ENCODE peak calls at places on chromosome 3, in nine cellular contexts. K is breast epithelium; D is WERI-Rb-1; V is neuronal stem cell; I is CD8-positive, alpha-beta memory T cell; Y is kidney epithelial cell; B is PC-9; H is GM12878; W is heart left ventricle. L is an unnamed sample.

GRCh38 chr3:175655366-175655765 is 796.2 kb downstream of the NAALADL2 start:
- DNase-seq in W (no peak), D (no peak), V (no peak), B (no peak), H (no peak), I (no peak), K (no peak), Y (no peak), L (peak; percentile 34)

GRCh38 chr3:46970391-46971091 is 6.0 kb downstream of the CCDC12 start:
- DNase-seq in D (no peak), W (peak; percentile 55), B (no peak), I (no peak), H (no peak), K (no peak), V (no peak), Y (peak; percentile 48), L (no peak)

GRCh38 chr3:175270199-175270837 is 411.2 kb downstream of the NAALADL2 start:
- DNase-seq in W (no peak), D (no peak), B (no peak), H (no peak), Y (no peak), V (no peak), K (no peak), I (no peak), L (peak; percentile 82)

GRCh38 chr3:86793786-86794185 is 197.2 kb downstream of the VGLL3 start:
- DNase-seq in Y (peak; percentile 92), I (no peak), H (no peak), D (no peak), B (peak; percentile 79), W (no peak), V (no peak), K (peak; percentile 32), L (peak; percentile 92)

GRCh38 chr3:171828852-171829770 is 14.0 kb upstream of the TMEM212 start:
- DNase-seq in B (peak; percentile 1), W (no peak), D (no peak), H (no peak), I (no peak), V (no peak), Y (no peak), K (no peak), L (peak; percentile 48)

GRCh38 chr3:29285356-29286070 is 4.6 kb downstream of the RBMS3 start:
- DNase-seq in Y (no peak), K (no peak), H (no peak), I (no peak), B (no peak), W (no peak), V (no peak), D (no peak), L (peak; percentile 54)

GRCh38 chr3:138137901-138138300 is 5.7 kb upstream of the A4GNT start:
- DNase-seq in H (no peak), V (no peak), D (no peak), K (no peak), B (no peak), Y (no peak), I (no peak), W (no peak), L (no peak)

GRCh38 chr3:16124636-16125035 is 49.8 kb upstream of the GALNT15 start:
- DNase-seq in I (no peak), W (no peak), Y (peak; percentile 77), H (no peak), K (no peak), B (peak; percentile 52), V (no peak), D (no peak), L (peak; percentile 73)

GRCh38 chr3:177777699-177778098 is 580.4 kb upstream of the TBL1XR1 start:
- DNase-seq in W (peak; percentile 25), B (peak; percentile 28), D (peak; percentile 72), Y (no peak), K (no peak), V (peak; percentile 15), I (no peak), H (peak; percentile 20), L (no peak)

GRCh38 chr3:78754066-78754743 is 1013.6 kb downstream of the ROBO1 start:
- DNase-seq in Y (no peak), K (no peak), V (no peak), W (no peak), B (peak; percentile 87), D (no peak), I (no peak), H (no peak), L (peak; percentile 70)

GRCh38 chr3:13451301-13451673 is 28.8 kb upstream of the HDAC11 start:
- DNase-seq in W (no peak), D (peak; percentile 57), H (no peak), V (no peak), B (peak; percentile 62), Y (no peak), K (no peak), I (peak; percentile 22), L (no peak)

GRCh38 chr3:119350114-119350513 is 55.9 kb downstream of the ARHGAP31 start:
- DNase-seq in I (no peak), W (peak; percentile 68), Y (no peak), H (no peak), K (no peak), D (no peak), B (no peak), V (peak; percentile 44), L (no peak)

GRCh38 chr3:152235709-152236298 is 32.9 kb upstream of the MBNL1 start:
- DNase-seq in V (no peak), K (no peak), D (peak; percentile 7), H (no peak), W (no peak), I (no peak), Y (peak; percentile 31), B (peak; percentile 45), L (peak; percentile 39)

GRCh38 chr3:96931491-96931890 is 117.1 kb downstream of the EPHA6 start:
- DNase-seq in V (no peak), W (no peak), K (no peak), D (no peak), Y (no peak), B (no peak), I (no peak), H (no peak), L (no peak)

GRCh38 chr3:177753498-177754155 is 556.3 kb upstream of the TBL1XR1 start:
- DNase-seq in H (no peak), I (no peak), K (no peak), D (no peak), W (peak; percentile 73), V (no peak), B (no peak), Y (no peak), L (no peak)

GRCh38 chr3:158074591-158074990 is 31.6 kb downstream of the SHOX2 start:
- DNase-seq in V (no peak), Y (no peak), B (no peak), D (no peak), K (no peak), W (no peak), H (no peak), I (no peak), L (peak; percentile 24)

GRCh38 chr3:122169911-122170310 is 13.6 kb upstream of the CASR start:
- DNase-seq in D (no peak), B (peak; percentile 40), K (no peak), V (no peak), Y (no peak), W (no peak), H (no peak), I (no peak), L (no peak)

GRCh38 chr3:181567446-181568075 is 144.2 kb upstream of the SOX2 start:
- DNase-seq in D (no peak), B (no peak), Y (no peak), I (no peak), V (no peak), W (no peak), K (no peak), H (no peak), L (no peak)

GRCh38 chr3:154301556-154301955 is 22.7 kb downstream of the DHX36 start:
- DNase-seq in D (no peak), B (no peak), W (no peak), Y (no peak), H (no peak), V (no peak), I (no peak), K (no peak), L (no peak)

GRCh38 chr3:154307363-154307762 is 16.9 kb downstream of the DHX36 start:
- DNase-seq in V (no peak), D (no peak), Y (no peak), W (no peak), H (no peak), K (no peak), B (no peak), I (no peak), L (no peak)

GRCh38 chr3:154304116-154304786 is 20.0 kb downstream of the DHX36 start:
- DNase-seq in K (no peak), Y (no peak), V (no peak), B (no peak), I (no peak), D (no peak), H (no peak), W (no peak), L (peak; percentile 20)

GRCh38 chr3:154310840-154311239 is 13.4 kb downstream of the DHX36 start:
- DNase-seq in Y (no peak), B (no peak), V (no peak), K (no peak), I (no peak), W (no peak), D (no peak), H (no peak), L (peak; percentile 34)

GRCh38 chr3:154304936-154305335 is 19.4 kb downstream of the DHX36 start:
- DNase-seq in W (no peak), B (no peak), I (no peak), Y (no peak), D (no peak), K (no peak), H (no peak), V (no peak), L (no peak)
- H3K36me3 ChIP-seq in W (peaks cover 97% of the 10 kb centered on the region), B (peaks cover 65% of the 10 kb centered on the region), I (peaks cover 48% of the 10 kb centered on the region), Y (peaks cover 1% of the 10 kb centered on the region), D (peaks cover 92% of the 10 kb centered on the region), K (peaks cover 10% of the 10 kb centered on the region), H (peaks cover 10% of the 10 kb centered on the region), V (peaks cover 100% of the 10 kb centered on the region), L (peaks cover 89% of the 10 kb centered on the region)

GRCh38 chr3:27720899-27721716 is 1.0 kb downstream of the EOMES start:
- DNase-seq in B (no peak), K (no peak), D (no peak), H (no peak), I (no peak), V (no peak), W (no peak), Y (no peak), L (no peak)
- H3K27me3 ChIP-seq in B (no peaks in the 10 kb centered on the region), K (peaks cover 72% of the 10 kb centered on the region), D (peaks cover 89% of the 10 kb centered on the region), H (peaks cover 2% of the 10 kb centered on the region), I (peaks cover 19% of the 10 kb centered on the region), V (peaks cover 47% of the 10 kb centered on the region), W (peaks cover 93% of the 10 kb centered on the region), Y (peaks cover 80% of the 10 kb centered on the region), L (peaks cover 53% of the 10 kb centered on the region)

GRCh38 chr3:45960289-45960688 is 17.0 kb downstream of the CXCR6 start:
- DNase-seq in B (no peak), I (no peak), D (no peak), Y (no peak), W (no peak), K (no peak), V (no peak), H (no peak), L (no peak)
- H3K36me3 ChIP-seq in B (no peaks in the 10 kb centered on the region), I (peaks cover 86% of the 10 kb centered on the region), D (peaks cover 98% of the 10 kb centered on the region), Y (peaks cover 4% of the 10 kb centered on the region), W (peaks cover 100% of the 10 kb centered on the region), K (peaks cover 13% of the 10 kb centered on the region), V (peaks cover 96% of the 10 kb centered on the region), H (peaks cover 21% of the 10 kb centered on the region), L (peaks cover 84% of the 10 kb centered on the region)

DNA sequence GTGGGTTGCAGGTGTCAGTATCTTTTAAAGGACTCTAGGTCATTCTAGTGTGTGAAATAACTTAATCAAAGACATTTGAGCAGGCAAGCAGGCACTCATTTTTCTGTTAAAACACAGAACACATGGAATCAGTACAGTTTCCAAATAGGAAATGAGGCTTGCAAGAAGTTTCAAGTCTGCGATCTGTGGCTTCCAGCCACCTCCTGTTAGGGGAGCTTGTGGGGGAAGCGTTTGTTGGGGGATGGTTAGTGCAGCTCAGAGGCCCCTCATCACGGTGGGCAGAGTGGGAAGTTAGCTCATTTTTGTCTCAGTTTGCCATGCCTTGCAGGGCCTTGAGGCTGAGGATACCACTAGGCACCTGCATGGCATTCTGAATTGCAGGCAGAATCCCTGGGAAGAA is 59.9 kb downstream of the SLC6A11 start:
- DNase-seq in Y (no peak), D (no peak), K (no peak), V (no peak), H (no peak), I (no peak), B (no peak), W (no peak), L (no peak)
- H3K27me3 ChIP-seq in Y (no peaks in the 10 kb centered on the region), D (no peaks in the 10 kb centered on the region), K (no peaks in the 10 kb centered on the region), V (no peaks in the 10 kb centered on the region), H (peaks cover 1% of the 10 kb centered on the region), I (peaks cover 6% of the 10 kb centered on the region), B (peaks cover 71% of the 10 kb centered on the region), W (peaks cover 7% of the 10 kb centered on the region), L (peaks cover 22% of the 10 kb centered on the region)